ENCODE peak calls at places on chromosomes 3 and 15, in seven cellular contexts. N is HepG2, R is fibroblast of lung, U is astrocyte, T is hepatocyte, Q is GM23338, Z is MM.1S. E is an unnamed sample.
A peak's percentile ranks its signal among the peaks of the same experiment; 100 is the strongest.

GRCh38 chr15:25969886-25970285 is 106.8 kb upstream of the ATP10A start:
- DNase-seq in T (no peak), R (no peak), N (no peak), Q (no peak), Z (no peak), U (no peak), E (no peak)

GRCh38 chr3:47715928-47716327 is 65.8 kb downstream of the SMARCC1 start:
- DNase-seq in T (no peak), R (peak; percentile 49), Z (no peak), Q (no peak), U (peak; percentile 39), N (no peak), E (peak; percentile 39)

GRCh38 chr3:46407976-46408375 is 917 bp downstream of the CCRL2 start:
- DNase-seq in R (no peak), Q (no peak), T (no peak), N (no peak), Z (no peak), U (no peak), E (no peak)

GRCh38 chr15:93209690-93210425 is 120.8 kb upstream of the RGMA start:
- DNase-seq in N (no peak), U (peak; percentile 0), R (peak; percentile 5), T (no peak), Z (no peak), Q (peak; percentile 11), E (peak; percentile 22)

GRCh38 chr3:151012753-151013152 is 40.2 kb upstream of the CLRN1 start:
- DNase-seq in T (no peak), Q (no peak), R (no peak), N (no peak), U (no peak), Z (no peak), E (no peak)

GRCh38 chr15:52114656-52115055 is 2.1 kb upstream of the BCL2L10 start:
- DNase-seq in T (no peak), Z (no peak), Q (no peak), U (no peak), R (no peak), N (no peak), E (no peak)

GRCh38 chr15:49035825-49036224 is 10.4 kb downstream of the SECISBP2L start:
- DNase-seq in R (no peak), N (peak; percentile 88), T (peak; percentile 29), Z (no peak), U (no peak), Q (no peak), E (no peak)

GRCh38 chr3:34212671-34213070 is 414.2 kb downstream of the PDCD6IP start:
- DNase-seq in T (peak; percentile 16), Q (no peak), N (no peak), R (peak; percentile 72), Z (no peak), U (peak; percentile 61), E (peak; percentile 3)

DNA sequence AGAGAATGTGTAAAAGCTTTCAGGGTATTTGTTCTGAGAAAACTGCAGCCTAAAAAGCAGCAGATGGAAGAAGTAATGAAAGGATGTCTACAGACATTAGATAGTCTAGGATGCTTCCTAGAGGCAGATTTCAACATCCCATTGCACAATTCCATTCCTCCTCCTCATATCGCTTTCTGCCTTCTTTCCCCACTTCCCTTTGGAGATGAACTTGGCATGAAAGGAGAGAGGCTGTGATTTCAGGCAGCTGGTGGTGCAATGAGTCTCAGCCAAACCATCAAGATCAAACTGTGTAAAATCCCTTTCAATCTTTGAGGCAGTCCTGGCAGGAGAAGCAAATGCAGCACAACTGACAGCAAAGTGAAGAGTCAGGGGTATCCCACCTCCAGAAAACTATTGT is 438.7 kb upstream of the KCNMB2 start:
- DNase-seq in R (peak; percentile 85), Q (no peak), N (no peak), Z (no peak), T (peak; percentile 44), U (peak; percentile 85), E (peak; percentile 34)
- H2AFZ ChIP-seq in R (no peak overlapping the region), Q (peak overlapping the region; percentile 43), N (no peak overlapping the region), Z (no peak overlapping the region), T (no peak overlapping the region), U (no peak overlapping the region), E (no peak overlapping the region)

GRCh38 chr3:24495334-24495994 is 814 bp upstream of the THRB start:
- DNase-seq in N (peak; percentile 56), T (peak; percentile 74), U (no peak), R (no peak), Z (no peak), Q (peak; percentile 80), E (peak; percentile 67)
- TF ChIP-seq EZH2 in N (no peak), T (no peak), U (peak; percentile 58), R (no peak), Z (no peak), Q (no peak), E (no peak)

DNA sequence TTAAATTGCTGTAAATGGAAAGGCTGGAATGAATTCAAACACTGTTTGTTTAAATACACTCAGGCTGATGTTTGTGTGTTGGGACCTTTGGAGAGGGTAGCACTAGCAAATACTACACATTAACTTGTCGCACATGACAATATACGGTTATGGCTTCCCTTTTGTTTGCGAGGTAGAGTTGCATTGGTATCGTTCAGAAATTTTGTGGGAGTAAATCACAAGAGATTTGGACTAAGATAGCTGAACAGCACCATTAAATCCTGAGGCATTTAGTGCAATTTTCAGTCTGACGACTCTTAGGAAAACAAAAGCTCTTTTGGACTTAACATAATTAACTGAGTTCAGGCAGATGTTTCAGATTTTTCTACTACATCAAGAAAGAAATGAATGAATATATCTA is 213.0 kb upstream of the ROBO2 start:
- DNase-seq in N (no peak), Q (no peak), Z (no peak), U (no peak), R (no peak), T (peak; percentile 19), E (no peak)
- H2AFZ ChIP-seq in N (no peak overlapping the region), Q (no peak overlapping the region), Z (no peak overlapping the region), U (no peak overlapping the region), R (no peak overlapping the region), T (no peak overlapping the region), E (no peak overlapping the region)

DNA sequence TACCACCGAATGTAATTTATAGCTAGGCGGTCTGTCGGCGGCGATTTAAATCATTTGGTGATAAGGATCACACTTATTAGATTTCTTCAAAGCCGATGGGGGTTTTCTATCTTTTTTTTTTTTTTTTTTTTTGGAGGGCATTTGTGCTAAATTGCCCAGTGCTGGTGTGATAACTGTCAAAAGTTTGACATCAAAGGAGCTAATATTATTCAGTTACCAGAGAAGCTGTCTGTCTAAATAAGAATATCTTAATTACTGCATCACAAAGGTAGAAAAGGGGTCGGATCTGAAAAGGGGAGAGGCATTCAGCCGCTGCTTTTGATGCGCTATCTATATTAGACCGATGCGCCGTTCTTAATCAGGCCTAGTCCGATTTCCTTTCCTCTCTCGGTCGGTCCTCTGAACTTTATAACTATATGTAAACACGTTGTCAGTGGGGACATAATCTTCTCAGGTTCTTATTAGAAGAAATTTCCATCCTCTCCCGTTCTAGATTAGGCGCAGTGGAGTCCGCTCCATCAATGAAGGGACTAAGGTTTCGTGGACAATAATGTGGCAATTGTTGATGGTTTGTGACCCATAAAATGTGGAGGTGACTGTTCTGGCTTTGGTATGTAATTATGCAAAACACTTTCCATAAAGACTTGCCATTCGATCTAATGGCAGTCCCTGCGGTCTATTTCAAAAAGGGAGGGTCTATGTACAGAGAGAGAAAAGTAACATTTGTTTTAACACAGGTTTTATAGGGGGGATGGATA is 31.7 kb downstream of the NR2F2 start:
- DNase-seq in U (no peak), T (no peak), R (no peak), Q (peak; percentile 29), N (no peak), Z (no peak), E (no peak)
- TF ChIP-seq EZH2 in U (no peak), T (peak; percentile 30), R (no peak), Q (peak; percentile 93), N (no peak), Z (no peak), E (no peak)

GRCh38 chr3:172115787-172116186 is 76.4 kb downstream of the FNDC3B start:
- DNase-seq in N (no peak), U (no peak), T (no peak), Z (no peak), R (no peak), Q (no peak), E (no peak)
- H2AFZ ChIP-seq in N (no peak overlapping the region), U (no peak overlapping the region), T (no peak overlapping the region), Z (no peak overlapping the region), R (no peak overlapping the region), Q (no peak overlapping the region), E (no peak overlapping the region)

GRCh38 chr3:195762249-195762585 is 41.4 kb downstream of the MUC20 start:
- DNase-seq in Z (no peak), U (no peak), Q (no peak), N (no peak), R (no peak), T (no peak), E (no peak)

GRCh38 chr3:195763843-195764825 is 43.4 kb downstream of the MUC20 start:
- DNase-seq in Z (no peak), R (no peak), Q (no peak), U (no peak), T (no peak), N (no peak), E (no peak)

GRCh38 chr3:195761503-195762248 is 40.9 kb downstream of the MUC20 start:
- DNase-seq in U (no peak), N (no peak), Z (no peak), R (no peak), T (no peak), Q (no peak), E (no peak)

GRCh38 chr3:195763248-195763830 is 42.6 kb downstream of the MUC20 start:
- DNase-seq in Q (no peak), R (no peak), T (no peak), Z (no peak), N (no peak), U (no peak), E (no peak)

DNA sequence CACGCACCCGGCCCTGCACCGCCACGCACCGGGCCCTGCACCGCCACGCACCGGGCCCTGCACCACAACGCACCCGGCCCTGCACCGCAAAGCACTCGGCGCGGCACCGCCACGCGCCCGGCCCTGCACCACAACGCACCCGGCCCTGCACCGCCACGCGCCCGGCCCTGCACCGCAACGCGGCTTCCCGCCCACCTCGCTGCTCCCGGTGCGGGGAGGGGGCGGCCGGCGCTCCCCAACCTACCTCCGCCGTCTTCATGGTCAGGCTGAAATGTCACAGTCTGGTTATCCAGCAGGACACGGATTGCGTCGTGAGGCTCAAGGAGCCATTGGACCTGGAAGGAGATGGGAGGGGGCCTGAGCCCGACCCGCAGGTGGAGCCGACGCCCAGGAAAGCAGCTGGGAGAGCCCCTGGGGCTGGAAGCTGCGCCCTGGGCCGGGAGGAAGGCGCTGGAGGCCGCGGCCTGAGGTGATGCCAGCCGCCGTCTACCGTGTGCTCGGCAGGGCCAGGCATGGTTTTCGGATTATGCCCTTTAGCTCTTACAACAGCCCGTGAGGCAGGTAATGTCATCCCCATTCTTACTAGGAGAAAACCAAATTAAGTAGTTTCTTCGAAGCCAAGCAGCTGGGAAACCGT is 42.0 kb downstream of the MUC20 start:
- DNase-seq in T (no peak), Q (no peak), N (no peak), R (no peak), U (no peak), Z (peak; percentile 2), E (no peak)
- TF ChIP-seq EZH2 in T (no peak), Q (no peak), N (no peak), R (no peak), U (no peak), Z (no peak), E (no peak)

E was measured in mammary epithelial cell.